ENCODE peak calls at places on chromosome 6, in four cellular contexts. M is uterus; Z is CD8-positive, alpha-beta T cell; T is fibroblast of mammary gland. W is an unnamed sample.

GRCh38 chr6:41622210-41622990 is 15.9 kb upstream of the MDFI start:
- DNase-seq in M (no peak), Z (no peak), T (no peak), W (no peak)

GRCh38 chr6:42030585-42031506 is 19.5 kb upstream of the TAF8 start:
- DNase-seq in M (no peak), Z (no peak), T (no peak), W (no peak)

GRCh38 chr6:473759-474453 is 82.4 kb downstream of the IRF4 start:
- DNase-seq in M (no peak), Z (no peak), T (no peak), W (no peak)

GRCh38 chr6:70371454-70372105 is 41.7 kb upstream of the FAM135A start:
- DNase-seq in M (no peak), Z (no peak), T (peak; percentile 87), W (peak; percentile 80)

GRCh38 chr6:43823879-43824740 is 54.1 kb downstream of the VEGFA start:
- DNase-seq in M (no peak), Z (no peak), T (no peak), W (no peak)

GRCh38 chr6:25415701-25416100 is 136.5 kb downstream of the CARMIL1 start:
- DNase-seq in M (no peak), Z (no peak), T (no peak), W (no peak)

GRCh38 chr6:83055366-83055964 is 10.2 kb downstream of the UBE3D start:
- DNase-seq in M (peak; percentile 38), Z (peak; percentile 54), T (peak; percentile 55), W (peak; percentile 53)

GRCh38 chr6:134464690-134465411 is 146.9 kb upstream of the SGK1 start:
- DNase-seq in M (no peak), Z (no peak), T (peak; percentile 69), W (peak; percentile 76)

GRCh38 chr6:169789146-169789943 is 37.9 kb downstream of the ERMARD start:
- DNase-seq in M (no peak), Z (peak; percentile 38), T (no peak), W (no peak)
- TF ChIP-seq CTCF in M (no peak), Z (no peak), T (no peak), W (no peak)

GRCh38 chr6:33271098-33271607 is 523 bp downstream of the VPS52 start:
- DNase-seq in M (no peak), Z (no peak), T (peak; percentile 28), W (no peak)
- TF ChIP-seq CTCF in M (no peak), Z (no peak), T (no peak), W (no peak)

DNA sequence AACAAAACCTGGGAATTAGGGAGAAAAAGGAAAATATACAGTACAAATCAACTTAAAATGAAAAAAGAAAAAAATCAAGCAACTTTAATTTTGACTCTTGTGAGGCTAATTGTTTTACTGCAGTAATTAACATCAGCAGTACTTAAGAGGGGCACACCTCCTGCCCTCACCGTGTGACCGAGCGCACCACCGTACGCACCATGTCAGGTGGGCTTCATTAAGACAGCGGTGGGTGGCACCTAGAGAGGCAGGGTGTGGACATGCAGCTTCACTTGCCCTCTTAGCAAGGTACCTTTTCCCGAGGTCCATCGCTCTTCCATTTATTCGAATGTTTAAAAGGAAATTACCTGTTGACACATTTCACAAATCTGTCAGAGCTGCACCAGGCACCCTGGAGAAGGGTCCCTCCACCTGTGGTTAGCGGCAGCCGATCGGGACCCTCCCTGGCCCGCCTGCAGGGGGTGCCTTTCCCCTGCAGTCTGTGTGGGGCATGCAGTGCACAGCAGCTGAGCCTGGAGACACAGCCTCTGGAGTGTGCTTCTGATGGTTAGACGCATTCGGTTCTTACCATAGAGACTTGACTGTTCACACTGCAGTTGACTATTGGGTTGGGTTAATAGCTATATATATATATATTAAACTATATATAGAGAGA is 184.1 kb downstream of the TMEM242 start:
- DNase-seq in M (no peak), Z (no peak), T (no peak), W (peak; percentile 9)
- TF ChIP-seq CTCF in M (no peak), Z (no peak), T (peak; percentile 12), W (no peak)

DNA sequence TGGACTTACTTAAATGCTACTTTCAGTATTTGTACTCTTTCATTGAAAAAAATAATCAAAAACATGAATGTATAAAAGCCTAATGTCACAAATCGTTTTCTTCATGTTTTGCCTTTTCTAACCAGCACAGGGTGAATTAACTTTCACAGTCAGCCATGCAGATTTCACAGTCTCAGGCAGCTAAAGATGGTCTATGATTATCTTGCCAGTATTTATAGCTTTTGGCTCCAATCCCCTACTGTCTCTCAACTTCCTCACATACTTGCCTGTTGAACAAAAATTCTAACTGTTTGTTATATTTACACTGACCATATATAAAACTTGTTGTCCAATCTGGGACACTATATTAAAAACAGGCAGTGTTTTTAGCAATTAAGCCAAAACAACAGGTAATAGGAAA is 358.2 kb downstream of the ARHGAP18 start:
- DNase-seq in M (no peak), Z (no peak), T (no peak), W (no peak)
- TF ChIP-seq CTCF in M (no peak), Z (no peak), T (no peak), W (no peak)

GRCh38 chr6:18308070-18308735 is 43.9 kb upstream of the DEK start:
- DNase-seq in M (no peak), Z (no peak), T (peak; percentile 9), W (no peak)

GRCh38 chr6:18307006-18307405 is 42.7 kb upstream of the DEK start:
- DNase-seq in M (no peak), Z (no peak), T (no peak), W (peak; percentile 16)

GRCh38 chr6:18302561-18303439 is 38.5 kb upstream of the DEK start:
- DNase-seq in M (no peak), Z (no peak), T (peak; percentile 45), W (peak; percentile 16)
- TF ChIP-seq CTCF in M (no peak), Z (no peak), T (peak; percentile 12), W (no peak)

W was measured in MCF 10A.